ENCODE peak calls at places on chromosome 6, in six cellular contexts. C is transverse colon, X is stomach, L is K562, I is HepG2, T is sigmoid colon. J is an unnamed sample.

GRCh38 chr6:168302534-168302933 is 17.0 kb downstream of the DACT2 start:
- DNase-seq in C (peak), X (no peak), L (peak), I (peak), T (no peak), J (no peak)

GRCh38 chr6:133099573-133099972 is 141.6 kb upstream of the EYA4 start:
- DNase-seq in C (no peak), X (no peak), L (no peak), I (peak), T (no peak), J (no peak)

GRCh38 chr6:142944126-142945066 is 580 bp downstream of the HIVEP2 start:
- DNase-seq in C (peak), X (peak), L (peak), I (peak), T (peak), J (peak)

GRCh38 chr6:52539607-52540006 is 37.3 kb downstream of the TRAM2 start:
- DNase-seq in C (no peak), X (no peak), L (peak), I (no peak), T (no peak), J (no peak)

GRCh38 chr6:170093276-170093657 is 197.6 kb downstream of the DLL1 start:
- DNase-seq in C (no peak), X (peak), L (no peak), I (no peak), T (no peak), J (no peak)

GRCh38 chr6:121678245-121678644 is 242.8 kb downstream of the GJA1 start:
- DNase-seq in C (no peak), X (no peak), L (no peak), I (no peak), T (no peak), J (no peak)

GRCh38 chr6:127952831-127953230 is 52.0 kb upstream of the THEMIS start:
- DNase-seq in C (no peak), X (no peak), L (no peak), I (no peak), T (no peak), J (no peak)

GRCh38 chr6:111956098-111956497 is 82.8 kb upstream of the FYN start:
- DNase-seq in C (no peak), X (no peak), L (no peak), I (no peak), T (no peak), J (no peak)

GRCh38 chr6:158316022-158316421 is 3.8 kb downstream of the TULP4 start:
- DNase-seq in C (no peak), X (no peak), L (no peak), I (no peak), T (no peak), J (no peak)

GRCh38 chr6:29905286-29905685 is 37.0 kb upstream of the HLA-A start:
- DNase-seq in C (no peak), X (no peak), L (no peak), I (no peak), T (no peak), J (no peak)

GRCh38 chr6:11653028-11653583 is 115.6 kb downstream of the TMEM170B start:
- DNase-seq in C (no peak), X (no peak), L (peak), I (peak), T (no peak), J (peak)

GRCh38 chr6:137762168-137763090 is 104.6 kb upstream of the TNFAIP3 start:
- DNase-seq in C (no peak), X (no peak), L (no peak), I (no peak), T (no peak), J (no peak)

GRCh38 chr6:35086636-35087360 is 54.3 kb downstream of the TCP11 start:
- DNase-seq in C (no peak), X (no peak), L (no peak), I (no peak), T (peak), J (peak)

GRCh38 chr6:9140181-9140580 is 704.8 kb upstream of the SLC35B3 start:
- DNase-seq in C (peak), X (peak), L (no peak), I (no peak), T (no peak), J (no peak)

GRCh38 chr6:7088076-7088742 is 19.6 kb upstream of the RREB1 start:
- DNase-seq in C (no peak), X (no peak), L (no peak), I (no peak), T (no peak), J (no peak)

GRCh38 chr6:158361961-158362634 is 49.8 kb downstream of the TULP4 start:
- DNase-seq in C (no peak), X (no peak), L (no peak), I (no peak), T (no peak), J (no peak)

GRCh38 chr6:134870677-134871498 is 79.0 kb downstream of the ALDH8A1 start:
- DNase-seq in C (peak), X (no peak), L (no peak), I (no peak), T (no peak), J (peak)

GRCh38 chr6:128822271-128822670 is 60.7 kb upstream of the LAMA2 start:
- DNase-seq in C (no peak), X (no peak), L (no peak), I (no peak), T (no peak), J (no peak)

GRCh38 chr6:7528565-7528964 is 12.9 kb upstream of the DSP start:
- DNase-seq in C (no peak), X (no peak), L (no peak), I (no peak), T (no peak), J (no peak)

GRCh38 chr6:77145244-77145643 is 318.0 kb downstream of the HTR1B start:
- DNase-seq in C (no peak), X (no peak), L (no peak), I (no peak), T (no peak), J (no peak)

GRCh38 chr6:77143659-77144447 is 319.4 kb downstream of the HTR1B start:
- DNase-seq in C (no peak), X (no peak), L (no peak), I (no peak), T (no peak), J (no peak)
- TF ChIP-seq POLR2AphosphoS5 in C (no peak), X (no peak), L (no peak), I (no peak), T (no peak), J (no peak)

GRCh38 chr6:31366693-31367470 is 9.9 kb upstream of the HLA-B start:
- DNase-seq in C (peak), X (peak), L (peak), I (peak), T (peak), J (peak)
- TF ChIP-seq POLR2A in C (no peak), X (no peak), L (no peak), I (no peak), T (no peak), J (no peak)

DNA sequence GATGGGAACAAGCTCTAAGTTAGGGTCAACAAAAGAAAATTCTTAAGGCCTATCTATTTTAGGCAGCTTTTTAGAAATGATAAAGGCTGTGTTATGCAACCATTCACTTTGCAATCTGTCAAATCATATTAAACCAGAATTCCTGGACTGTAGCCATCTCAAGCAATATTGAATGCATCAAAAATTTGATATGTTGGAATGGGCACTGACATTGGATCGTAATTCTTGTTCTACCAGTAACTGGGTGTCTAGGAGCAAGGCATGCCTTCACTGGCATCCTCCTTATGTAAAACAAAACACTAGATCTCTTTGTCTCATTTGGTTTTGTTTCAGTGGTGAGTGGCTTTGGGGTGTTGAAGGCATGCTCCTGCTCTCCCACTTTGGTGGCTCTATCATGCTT is 145.6 kb downstream of the JARID2 start:
- DNase-seq in C (no peak), X (no peak), L (no peak), I (no peak), T (no peak), J (no peak)
- TF ChIP-seq POLR2AphosphoS5 in C (no peak), X (no peak), L (no peak), I (no peak), T (no peak), J (no peak)

DNA sequence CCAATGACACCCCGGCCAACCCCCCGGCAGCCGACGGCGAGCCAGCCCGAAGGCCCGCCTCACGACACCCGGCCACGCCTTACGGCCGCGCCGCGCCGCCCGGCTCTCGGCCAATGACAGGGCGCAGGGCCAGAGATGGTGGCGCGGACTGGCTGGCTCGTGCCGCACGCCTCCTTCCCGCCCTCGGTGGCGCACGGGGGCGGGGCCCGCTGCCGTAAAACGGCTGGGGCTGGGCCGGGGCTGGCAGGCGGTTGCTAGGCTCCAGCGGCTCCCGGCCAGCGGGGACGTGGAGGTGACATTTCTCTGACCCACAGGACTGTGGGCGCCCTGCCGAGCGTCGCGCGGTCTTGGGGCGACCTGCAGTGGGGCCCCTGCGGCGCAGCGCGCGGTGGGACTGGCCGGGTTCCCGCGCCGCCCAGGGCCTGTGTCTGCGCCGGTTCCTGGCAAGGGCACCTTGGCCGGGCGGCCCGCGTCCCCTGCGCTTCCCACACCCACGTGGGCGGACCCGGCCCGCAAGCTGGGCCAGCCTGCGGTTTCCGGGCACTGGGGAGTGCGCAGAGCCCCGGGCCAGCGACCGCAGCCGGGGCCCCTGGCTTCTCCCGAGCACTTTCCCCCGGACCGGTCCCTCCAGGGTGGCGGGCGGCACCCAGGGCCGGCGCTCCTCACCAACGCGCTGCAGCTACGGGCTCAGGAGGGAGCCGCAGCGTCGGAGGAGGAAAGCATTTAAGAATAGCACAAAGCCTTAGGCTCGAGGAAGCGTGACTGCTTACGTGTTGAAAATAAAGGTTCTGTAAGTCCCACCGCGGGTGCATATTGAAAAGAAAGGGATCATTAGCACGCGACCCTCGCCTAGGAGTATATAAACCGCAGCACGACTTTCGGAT is at the start of gene MPC1:
- DNase-seq in C (peak), X (peak), L (peak), I (peak), T (peak), J (peak)
- TF ChIP-seq POLR2A in C (peak), X (peak), L (peak), I (peak), T (peak), J (no peak)

DNA sequence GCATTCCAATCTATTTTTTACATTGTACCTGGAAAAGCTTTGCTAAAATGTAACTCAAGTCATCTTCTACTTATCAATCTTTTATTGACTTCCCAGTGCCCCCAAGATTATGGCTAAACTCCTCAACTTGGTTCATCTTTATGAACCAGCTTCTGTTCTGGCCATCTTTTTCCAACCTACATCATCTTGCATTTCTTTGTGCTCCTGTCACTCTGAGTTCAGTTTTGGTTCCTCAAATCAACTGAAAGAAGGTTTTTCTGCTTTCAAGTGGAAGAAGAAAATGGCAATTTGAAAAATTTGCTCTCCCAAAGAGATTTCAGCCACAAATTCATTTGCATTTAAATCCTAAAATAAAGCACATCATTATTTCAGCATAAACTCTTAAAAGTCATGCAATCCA is 41.8 kb downstream of the GPX5 start:
- DNase-seq in C (no peak), X (no peak), L (no peak), I (no peak), T (no peak), J (no peak)
- TF ChIP-seq POLR2AphosphoS5 in C (no peak), X (no peak), L (no peak), I (no peak), T (no peak), J (no peak)

DNA sequence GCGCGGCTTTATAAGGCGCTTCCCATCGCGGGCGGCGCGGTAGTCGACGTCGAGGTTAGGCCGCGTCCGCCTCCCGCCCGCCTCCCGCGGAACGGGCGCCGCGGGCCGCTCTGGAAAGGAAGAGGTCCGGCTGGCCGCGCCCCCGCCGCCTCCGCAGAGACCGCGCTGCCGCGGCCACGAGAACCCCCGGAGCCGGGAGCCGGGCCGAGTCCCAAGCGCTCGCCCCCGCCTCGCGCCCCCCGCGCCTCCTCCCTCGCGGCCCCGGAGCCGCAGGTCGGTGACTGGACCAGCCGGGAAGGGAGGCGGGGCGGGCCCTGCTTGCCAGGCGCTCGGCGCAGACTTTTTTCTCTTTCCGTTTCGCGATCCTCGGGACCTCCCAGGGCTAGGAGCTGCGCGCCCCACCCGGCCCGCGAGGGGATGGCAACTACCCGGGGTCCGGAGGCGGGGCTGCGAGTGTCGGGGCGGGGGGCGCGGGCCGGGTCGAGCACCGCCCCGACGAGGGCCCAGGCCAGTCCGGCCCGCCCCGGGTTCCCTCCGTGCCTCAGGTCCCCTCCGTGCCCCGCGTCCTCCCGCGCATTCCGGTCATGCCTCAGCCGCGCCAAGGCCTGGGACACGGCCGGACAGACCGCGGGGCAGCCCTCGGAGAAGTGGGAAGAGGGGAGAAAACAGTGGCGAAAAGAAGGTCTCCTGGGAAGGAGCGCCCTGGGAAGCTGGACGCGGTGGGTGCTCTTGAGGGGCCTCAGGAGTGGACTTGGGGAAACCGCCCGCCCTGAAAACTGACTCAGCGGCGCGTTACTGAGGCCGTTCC is 421 bp upstream of the PXDC1 start:
- DNase-seq in C (peak), X (peak), L (peak), I (peak), T (peak), J (peak)
- TF ChIP-seq POLR2A in C (peak), X (no peak), L (no peak), I (peak), T (no peak), J (no peak)

DNA sequence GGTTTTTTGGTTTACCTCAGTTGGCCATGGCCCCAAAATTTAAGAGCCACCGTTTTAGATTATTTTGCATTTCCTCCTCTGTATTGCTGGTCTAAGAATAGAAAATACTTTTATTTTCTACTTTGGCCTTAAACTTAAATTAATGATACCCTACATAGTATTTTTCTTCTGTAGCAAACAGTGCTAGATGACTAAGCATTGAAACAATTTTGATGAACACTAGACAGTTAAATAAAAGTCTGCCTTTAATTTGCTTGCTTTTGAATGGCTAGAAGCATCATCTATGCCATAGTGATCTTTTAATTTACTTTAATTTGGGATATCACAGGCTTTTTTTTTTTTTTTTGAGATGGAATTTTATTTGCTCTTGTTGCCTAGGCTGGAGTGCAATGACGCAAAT is 106.4 kb downstream of the CD109 start:
- DNase-seq in C (no peak), X (no peak), L (no peak), I (no peak), T (no peak), J (no peak)
- TF ChIP-seq POLR2AphosphoS5 in C (no peak), X (no peak), L (no peak), I (no peak), T (no peak), J (no peak)

GRCh38 chr6:4135665-4136353 is 434 bp upstream of the ECI2 start:
- DNase-seq in C (peak), X (peak), L (peak), I (peak), T (peak), J (peak)
- TF ChIP-seq POLR2A in C (peak), X (peak), L (peak), I (peak), T (no peak), J (no peak)

GRCh38 chr6:166675736-166676135 is 48.7 kb upstream of the RPS6KA2 start:
- DNase-seq in C (no peak), X (no peak), L (no peak), I (peak), T (no peak), J (no peak)

GRCh38 chr6:166679566-166679965 is 52.5 kb upstream of the RPS6KA2 start:
- DNase-seq in C (no peak), X (no peak), L (no peak), I (no peak), T (no peak), J (no peak)

GRCh38 chr6:166676270-166676860 is 49.3 kb upstream of the RPS6KA2 start:
- DNase-seq in C (no peak), X (no peak), L (no peak), I (no peak), T (no peak), J (no peak)

GRCh38 chr6:166677941-166678340 is 50.9 kb upstream of the RPS6KA2 start:
- DNase-seq in C (no peak), X (no peak), L (no peak), I (no peak), T (no peak), J (no peak)

DNA sequence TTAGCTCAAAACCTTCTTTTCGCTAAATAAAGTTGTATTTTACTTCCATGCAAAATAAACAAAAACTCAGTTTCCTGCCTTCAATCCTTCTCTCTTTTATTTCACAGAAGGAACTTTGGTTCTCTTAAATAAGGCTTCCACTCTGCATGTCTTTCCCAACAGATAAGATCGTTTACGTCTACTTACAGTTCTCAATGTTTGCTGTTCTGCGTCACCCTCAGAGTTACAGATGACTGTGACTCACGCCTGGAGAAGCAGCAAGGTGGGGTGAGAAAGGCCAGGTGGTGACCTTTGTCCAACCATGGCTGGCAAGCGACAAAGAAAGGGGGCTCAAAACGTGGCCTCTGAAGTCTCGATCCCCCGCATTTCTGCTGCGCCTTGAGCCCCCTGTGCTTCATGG is 51.4 kb upstream of the RPS6KA2 start:
- DNase-seq in C (no peak), X (peak), L (no peak), I (peak), T (no peak), J (no peak)
- TF ChIP-seq POLR2AphosphoS5 in C (no peak), X (no peak), L (no peak), I (no peak), T (no peak), J (no peak)

DNA sequence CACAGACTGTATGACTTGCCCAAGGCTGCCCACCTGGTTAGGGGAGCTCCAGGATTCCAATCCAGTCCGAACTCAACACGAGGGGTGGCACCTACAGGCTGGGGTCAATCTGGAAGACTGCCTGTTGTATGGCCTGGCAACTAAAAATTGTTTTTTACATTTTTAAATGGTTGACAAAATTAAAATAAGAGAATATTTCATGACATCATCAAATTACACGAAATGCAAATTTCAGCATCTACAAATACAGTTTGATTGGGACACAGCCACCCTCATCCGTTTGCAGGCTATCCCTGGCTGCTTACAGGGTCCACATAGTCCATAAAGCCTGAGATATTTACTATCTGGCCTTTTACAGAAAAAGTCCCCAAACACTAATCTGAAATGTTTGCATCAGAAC is 235.9 kb upstream of the GMDS start:
- DNase-seq in C (no peak), X (no peak), L (no peak), I (no peak), T (no peak), J (no peak)
- TF ChIP-seq POLR2A in C (no peak), X (no peak), L (no peak), I (no peak), T (no peak), J (no peak)

J was measured in GM12891.